ENCODE peak calls at places on chromosomes 2 and 18, in seven cellular contexts. One of them, this sample, is unnamed.

GRCh38 chr2:30191831-30192271 is 39.5 kb upstream of the LBH start:
- DNase-seq in anterior cingulate cortex: no peak
- DNase-seq in AG08396: no peak
- DNase-seq in activated T-cell treated with anti-CD3 and anti-CD28 coated beads for 24 hours: no peak
- DNase-seq in SHP77: no peak
- DNase-seq in neural progenitor cell: no peak
- DNase-seq in astrocyte of the spinal cord: no peak
- DNase-seq in this sample: no peak

GRCh38 chr18:26621161-26622026 is 73.0 kb upstream of the KCTD1 start:
- DNase-seq in AG08396: peak
- DNase-seq in SHP77: no peak
- DNase-seq in anterior cingulate cortex: no peak
- DNase-seq in astrocyte of the spinal cord: peak
- DNase-seq in activated T-cell treated with anti-CD3 and anti-CD28 coated beads for 24 hours: no peak
- DNase-seq in neural progenitor cell: peak
- DNase-seq in this sample: no peak

GRCh38 chr2:142673836-142674235 is 203.6 kb upstream of the KYNU start:
- DNase-seq in SHP77: no peak
- DNase-seq in neural progenitor cell: peak
- DNase-seq in astrocyte of the spinal cord: no peak
- DNase-seq in activated T-cell treated with anti-CD3 and anti-CD28 coated beads for 24 hours: no peak
- DNase-seq in anterior cingulate cortex: no peak
- DNase-seq in AG08396: no peak
- DNase-seq in this sample: no peak

GRCh38 chr18:23981369-23981768 is 33.2 kb upstream of the TTC39C start:
- DNase-seq in anterior cingulate cortex: no peak
- DNase-seq in neural progenitor cell: peak
- DNase-seq in astrocyte of the spinal cord: no peak
- DNase-seq in activated T-cell treated with anti-CD3 and anti-CD28 coated beads for 24 hours: no peak
- DNase-seq in SHP77: peak
- DNase-seq in AG08396: no peak
- DNase-seq in this sample: no peak

GRCh38 chr18:45168883-45169585 is 446.2 kb upstream of the SLC14A2 start:
- DNase-seq in SHP77: no peak
- DNase-seq in astrocyte of the spinal cord: peak
- DNase-seq in activated T-cell treated with anti-CD3 and anti-CD28 coated beads for 24 hours: no peak
- DNase-seq in AG08396: no peak
- DNase-seq in neural progenitor cell: no peak
- DNase-seq in anterior cingulate cortex: no peak
- DNase-seq in this sample: peak

GRCh38 chr2:240956161-240956934 is 42.1 kb upstream of the SNED1 start:
- DNase-seq in SHP77: no peak
- DNase-seq in astrocyte of the spinal cord: no peak
- DNase-seq in AG08396: no peak
- DNase-seq in anterior cingulate cortex: no peak
- DNase-seq in neural progenitor cell: no peak
- DNase-seq in activated T-cell treated with anti-CD3 and anti-CD28 coated beads for 24 hours: no peak
- DNase-seq in this sample: no peak

GRCh38 chr2:157159221-157159904 is 98.1 kb upstream of the GALNT5 start:
- DNase-seq in anterior cingulate cortex: no peak
- DNase-seq in SHP77: no peak
- DNase-seq in neural progenitor cell: no peak
- DNase-seq in activated T-cell treated with anti-CD3 and anti-CD28 coated beads for 24 hours: no peak
- DNase-seq in AG08396: no peak
- DNase-seq in astrocyte of the spinal cord: no peak
- DNase-seq in this sample: no peak

GRCh38 chr2:48749820-48750739 is 5.4 kb downstream of the LHCGR start:
- DNase-seq in AG08396: no peak
- DNase-seq in anterior cingulate cortex: no peak
- DNase-seq in activated T-cell treated with anti-CD3 and anti-CD28 coated beads for 24 hours: no peak
- DNase-seq in astrocyte of the spinal cord: no peak
- DNase-seq in neural progenitor cell: no peak
- DNase-seq in SHP77: no peak
- DNase-seq in this sample: no peak

GRCh38 chr18:48514786-48515185 is 24.0 kb upstream of the CTIF start:
- DNase-seq in neural progenitor cell: peak
- DNase-seq in AG08396: no peak
- DNase-seq in SHP77: peak
- DNase-seq in anterior cingulate cortex: peak
- DNase-seq in astrocyte of the spinal cord: peak
- DNase-seq in activated T-cell treated with anti-CD3 and anti-CD28 coated beads for 24 hours: no peak
- DNase-seq in this sample: no peak

GRCh38 chr2:99867690-99868089 is 274.7 kb downstream of the AFF3 start:
- DNase-seq in activated T-cell treated with anti-CD3 and anti-CD28 coated beads for 24 hours: no peak
- DNase-seq in neural progenitor cell: no peak
- DNase-seq in AG08396: no peak
- DNase-seq in SHP77: no peak
- DNase-seq in anterior cingulate cortex: no peak
- DNase-seq in astrocyte of the spinal cord: peak
- DNase-seq in this sample: peak

GRCh38 chr2:199463708-199464613 is 6.2 kb upstream of the SATB2 start:
- DNase-seq in SHP77: no peak
- DNase-seq in astrocyte of the spinal cord: no peak
- DNase-seq in anterior cingulate cortex: no peak
- DNase-seq in neural progenitor cell: peak
- DNase-seq in AG08396: no peak
- DNase-seq in activated T-cell treated with anti-CD3 and anti-CD28 coated beads for 24 hours: no peak
- DNase-seq in this sample: no peak

This sample was measured in HFFc6.